ENCODE peak calls at places on chromosomes 7 and 10, in four cellular contexts. Z, U, E and I are unnamed samples.

GRCh38 chr10:13099144-13099665 is 758 bp upstream of the OPTN start:
- DNase-seq in Z (peak), U (no peak), E (no peak), I (peak)

GRCh38 chr10:12872577-12872976 is 128.9 kb downstream of the CCDC3 start:
- DNase-seq in Z (no peak), U (no peak), E (no peak), I (no peak)

GRCh38 chr7:120981888-120982615 is 6.5 kb upstream of the CPED1 start:
- DNase-seq in Z (no peak), U (no peak), E (no peak), I (peak)

GRCh38 chr10:49117366-49117905 is 2.1 kb upstream of the VSTM4 start:
- DNase-seq in Z (no peak), U (no peak), E (no peak), I (no peak)

GRCh38 chr10:80686734-80687561 is 149.2 kb downstream of the SH2D4B start:
- DNase-seq in Z (no peak), U (no peak), E (no peak), I (no peak)

GRCh38 chr7:102185796-102186195 is 100.9 kb upstream of the SH2B2 start:
- DNase-seq in Z (no peak), U (no peak), E (no peak), I (no peak)

GRCh38 chr10:5971315-5971832 is 6.0 kb downstream of the IL15RA start:
- DNase-seq in Z (peak), U (no peak), E (no peak), I (peak)

GRCh38 chr7:123220396-123220795 is 20.6 kb upstream of the SLC13A1 start:
- DNase-seq in Z (no peak), U (no peak), E (no peak), I (no peak)

GRCh38 chr7:135683609-135684008 is 21.3 kb downstream of the STMP1 start:
- DNase-seq in Z (no peak), U (no peak), E (no peak), I (no peak)

GRCh38 chr7:81004098-81004497 is 85.2 kb upstream of the SEMA3C start:
- DNase-seq in Z (no peak), U (no peak), E (no peak), I (no peak)

GRCh38 chr7:141262101-141262819 is 188.4 kb downstream of the TMEM178B start:
- DNase-seq in Z (no peak), U (no peak), E (no peak), I (no peak)

GRCh38 chr7:77888998-77889397 is 90.4 kb downstream of the PHTF2 start:
- DNase-seq in Z (no peak), U (no peak), E (no peak), I (no peak)

GRCh38 chr7:91347288-91347687 is 83.1 kb downstream of the FZD1 start:
- DNase-seq in Z (no peak), U (no peak), E (no peak), I (no peak)

GRCh38 chr10:98224509-98224908 is 43.5 kb downstream of the LOXL4 start:
- DNase-seq in Z (no peak), U (no peak), E (no peak), I (no peak)

GRCh38 chr10:52486840-52487611 is 172.9 kb downstream of the DKK1 start:
- DNase-seq in Z (no peak), U (no peak), E (peak), I (no peak)